ENCODE peak calls at places on chromosomes 16 and 17, in six cellular contexts. U is esophagus squamous epithelium, D is left lung, W is A673, X is pancreas, N is mucosa of descending colon. L is an unnamed sample.

GRCh38 chr16:2769675-2770056 is 7.4 kb downstream of the ELOB start:
- DNase-seq in W (no peak), N (peak; percentile 88), X (no peak), U (no peak), D (peak; percentile 60), L (no peak)

GRCh38 chr16:6148361-6148760 is 1050.8 kb upstream of the EEF2KMT start:
- DNase-seq in X (no peak), D (no peak), N (no peak), U (no peak), W (no peak), L (no peak)

GRCh38 chr17:3381957-3382356 is 4.2 kb downstream of the OR3A2 start:
- DNase-seq in U (no peak), D (no peak), X (no peak), W (no peak), N (no peak), L (no peak)

GRCh38 chr16:74726736-74727135 is 26.1 kb upstream of the MLKL start:
- DNase-seq in W (peak; percentile 39), D (no peak), U (no peak), N (peak; percentile 61), X (no peak), L (no peak)

GRCh38 chr16:17777461-17777863 is 306.7 kb upstream of the XYLT1 start:
- DNase-seq in D (no peak), N (no peak), X (no peak), U (no peak), W (peak; percentile 20), L (no peak)

GRCh38 chr17:4808378-4808767 is 1.4 kb downstream of the PLD2 start:
- DNase-seq in U (no peak), X (peak; percentile 79), D (no peak), W (no peak), N (no peak), L (peak; percentile 61)

GRCh38 chr17:8151120-8151640 is 1.0 kb downstream of the PER1 start:
- DNase-seq in N (peak; percentile 88), X (peak; percentile 85), W (peak; percentile 91), U (peak; percentile 47), D (peak; percentile 95), L (peak; percentile 77)

GRCh38 chr16:2828876-2829430 is 1.1 kb upstream of the ZG16B start:
- DNase-seq in X (peak; percentile 48), D (no peak), U (no peak), N (no peak), W (no peak), L (no peak)

GRCh38 chr16:89764711-89765201 is 43.4 kb downstream of the ZNF276 start:
- DNase-seq in D (peak; percentile 80), N (peak; percentile 84), X (no peak), W (no peak), U (peak; percentile 20), L (no peak)

GRCh38 chr17:52517176-52517575 is 358.7 kb upstream of the CA10 start:
- DNase-seq in W (no peak), U (no peak), N (no peak), D (no peak), X (no peak), L (no peak)

GRCh38 chr17:16304832-16305231 is 48.4 kb downstream of the CENPV start:
- DNase-seq in D (no peak), W (peak; percentile 51), U (no peak), N (no peak), X (peak; percentile 15), L (no peak)

GRCh38 chr17:83078378-83079339 is 750 bp upstream of the METRNL start:
- DNase-seq in U (no peak), W (no peak), D (no peak), N (no peak), X (no peak), L (no peak)

GRCh38 chr17:32355649-32356377 is 5.9 kb downstream of the ZNF207 start:
- DNase-seq in N (no peak), W (no peak), X (no peak), D (no peak), U (no peak), L (no peak)

GRCh38 chr16:28526201-28527099 is 12.3 kb downstream of the NUPR1 start:
- DNase-seq in X (no peak), N (no peak), U (no peak), D (no peak), W (no peak), L (no peak)

GRCh38 chr17:73503560-73503959 is 140.7 kb downstream of the SDK2 start:
- DNase-seq in U (no peak), W (no peak), N (no peak), D (no peak), X (no peak), L (no peak)

GRCh38 chr17:3282901-3283300 is 15.3 kb downstream of the OR3A1 start:
- DNase-seq in W (no peak), D (no peak), U (no peak), X (no peak), N (no peak), L (no peak)

GRCh38 chr17:35373984-35374765 is 754 bp upstream of the SLFN11 start:
- DNase-seq in X (peak; percentile 67), N (peak; percentile 47), D (peak; percentile 56), U (no peak), W (peak; percentile 52), L (peak; percentile 61)

GRCh38 chr17:81398170-81398854 is 3.1 kb downstream of the BAHCC1 start:
- DNase-seq in D (no peak), W (peak; percentile 84), X (no peak), U (no peak), N (peak; percentile 65), L (no peak)

GRCh38 chr17:35438433-35438832 is 6.1 kb upstream of the SLFN12 start:
- DNase-seq in X (no peak), D (no peak), N (no peak), U (no peak), W (no peak), L (no peak)

GRCh38 chr16:13359835-13360234 is 458.4 kb downstream of the SHISA9 start:
- DNase-seq in W (no peak), U (no peak), N (no peak), X (no peak), D (no peak), L (no peak)

GRCh38 chr17:56653877-56654276 is 60.4 kb downstream of the NOG start:
- DNase-seq in D (no peak), X (no peak), W (peak; percentile 80), U (no peak), N (peak; percentile 12), L (no peak)

GRCh38 chr17:14886200-14886739 is 378.9 kb downstream of the PMP22 start:
- DNase-seq in W (peak; percentile 0), X (no peak), U (no peak), N (no peak), D (no peak), L (no peak)

GRCh38 chr17:71115669-71115972 is 946.3 kb downstream of the KCNJ2 start:
- DNase-seq in U (no peak), N (no peak), D (no peak), W (no peak), X (no peak), L (no peak)
- H3K36me3 ChIP-seq in U (no peaks in the 10 kb centered on the region), N (no peaks in the 10 kb centered on the region), D (no peaks in the 10 kb centered on the region), W (no peaks in the 10 kb centered on the region), X (no peaks in the 10 kb centered on the region), L (no peaks in the 10 kb centered on the region)

DNA sequence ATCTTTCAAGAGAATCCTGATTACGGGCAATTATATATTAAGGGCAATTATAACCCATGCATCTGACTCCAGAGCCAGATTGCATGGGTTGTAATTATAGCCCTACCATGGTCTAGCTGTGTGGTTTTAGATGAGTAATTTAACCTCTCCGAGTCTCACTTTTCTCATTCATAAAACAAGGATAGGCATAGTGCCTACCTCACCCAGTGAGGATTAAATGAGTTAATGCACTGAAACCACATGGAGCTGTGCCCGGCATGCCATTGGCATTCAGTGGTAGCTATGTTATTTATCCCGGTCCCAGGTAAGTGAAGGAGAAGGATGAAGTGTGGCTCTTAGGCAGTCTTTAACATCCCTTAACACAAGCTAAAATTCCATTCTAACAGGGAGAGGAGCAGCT is 6.3 kb downstream of the SNX20 start:
- DNase-seq in W (no peak), N (no peak), U (no peak), D (no peak), X (no peak), L (no peak)
- H3K4me1 ChIP-seq in W (no peaks in the 10 kb centered on the region), N (no peaks in the 10 kb centered on the region), U (peaks cover 6% of the 10 kb centered on the region), D (peaks cover 49% of the 10 kb centered on the region), X (no peaks in the 10 kb centered on the region), L (no peaks in the 10 kb centered on the region)

GRCh38 chr16:3908951-3909437 is 28.5 kb upstream of the CREBBP start:
- DNase-seq in U (no peak), N (no peak), X (no peak), D (no peak), W (no peak), L (no peak)
- TF ChIP-seq CTCF in U (no peak), N (no peak), X (no peak), D (no peak), W (no peak), L (no peak)

DNA sequence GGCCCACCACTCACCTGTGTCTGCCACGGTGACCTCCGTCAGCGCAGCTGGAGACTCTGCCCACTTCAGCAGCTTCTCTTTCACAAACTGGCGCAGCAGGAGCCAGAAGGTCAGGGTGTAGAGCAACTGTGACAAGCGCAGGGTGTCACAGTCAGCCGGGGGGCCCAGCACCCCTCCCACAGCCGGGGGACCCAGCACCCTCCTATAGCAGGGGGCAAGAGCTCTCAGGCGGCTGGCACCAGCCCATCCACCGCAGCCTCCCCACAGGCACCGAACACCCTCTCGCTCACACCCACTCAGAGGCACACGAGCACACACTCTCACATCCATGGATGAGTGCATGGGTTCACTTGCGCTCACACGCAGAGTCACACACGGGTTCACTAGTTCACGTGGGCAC is 28.8 kb downstream of the CTU2 start:
- DNase-seq in U (no peak), D (no peak), N (no peak), X (no peak), W (no peak), L (no peak)
- H3K36me3 ChIP-seq in U (peaks cover 36% of the 10 kb centered on the region), D (peaks cover 91% of the 10 kb centered on the region), N (no peaks in the 10 kb centered on the region), X (no peaks in the 10 kb centered on the region), W (peaks cover 37% of the 10 kb centered on the region), L (no peaks in the 10 kb centered on the region)